ENCODE peak calls at places on chromosomes 13 and 19, in seven cellular contexts. C is GM23338; E is PC-9; K is CD8-positive, alpha-beta T cell; A is hepatocyte; D is dorsolateral prefrontal cortex; S is uterus. N is an unnamed sample.

GRCh38 chr13:67100723-67101122 is 129.4 kb downstream of the PCDH9 start:
- DNase-seq in C (peak), E (peak), K (no peak), A (peak), D (no peak), S (no peak), N (no peak)

GRCh38 chr13:109140054-109140776 is 510.8 kb downstream of the MYO16 start:
- DNase-seq in C (peak), E (no peak), K (no peak), A (no peak), D (no peak), S (no peak), N (peak)

GRCh38 chr19:15432629-15433518 is 14.1 kb upstream of the AKAP8L start:
- DNase-seq in C (peak), E (peak), K (peak), A (peak), D (peak), S (peak), N (peak)

GRCh38 chr19:24074720-24075119 is 12.3 kb upstream of the ZNF254 start:
- DNase-seq in C (no peak), E (no peak), K (no peak), A (no peak), D (no peak), S (no peak), N (peak)

GRCh38 chr19:14112809-14113385 is 4.7 kb downstream of the PRKACA start:
- DNase-seq in C (peak), E (no peak), K (no peak), A (no peak), D (no peak), S (no peak), N (no peak)

GRCh38 chr19:1862424-1863307 is 713 bp downstream of the KLF16 start:
- DNase-seq in C (peak), E (peak), K (no peak), A (peak), D (no peak), S (no peak), N (no peak)

GRCh38 chr19:19113040-19113541 is 25.2 kb downstream of the TMEM161A start:
- DNase-seq in C (peak), E (no peak), K (no peak), A (no peak), D (no peak), S (no peak), N (peak)

GRCh38 chr13:30805603-30806011 is 70.3 kb downstream of the ALOX5AP start:
- DNase-seq in C (peak), E (no peak), K (no peak), A (no peak), D (no peak), S (no peak), N (peak)

GRCh38 chr13:51520524-51520923 is 63.7 kb upstream of the WDFY2 start:
- DNase-seq in C (no peak), E (no peak), K (no peak), A (peak), D (peak), S (no peak), N (peak)

GRCh38 chr19:17908244-17908643 is 24.6 kb upstream of the CCDC124 start:
- DNase-seq in C (no peak), E (no peak), K (no peak), A (no peak), D (no peak), S (no peak), N (no peak)

GRCh38 chr19:7263521-7263920 is 30.7 kb downstream of the INSR start:
- DNase-seq in C (no peak), E (no peak), K (no peak), A (no peak), D (no peak), S (no peak), N (no peak)

GRCh38 chr19:35462476-35462953 is 14.5 kb downstream of the FFAR2 start:
- DNase-seq in C (no peak), E (no peak), K (peak), A (no peak), D (no peak), S (no peak), N (no peak)

GRCh38 chr13:79997244-79997643 is 343.7 kb downstream of the SPRY2 start:
- DNase-seq in C (no peak), E (no peak), K (no peak), A (no peak), D (peak), S (no peak), N (no peak)

GRCh38 chr13:34040863-34041262 is 222.9 kb downstream of the RFC3 start:
- DNase-seq in C (no peak), E (no peak), K (no peak), A (no peak), D (no peak), S (no peak), N (no peak)

GRCh38 chr13:101309014-101309619 is 107.2 kb downstream of the NALCN start:
- DNase-seq in C (no peak), E (peak), K (no peak), A (no peak), D (no peak), S (no peak), N (no peak)

GRCh38 chr13:112679932-112680677 is 9.7 kb upstream of the ATP11A start:
- DNase-seq in C (no peak), E (no peak), K (no peak), A (peak), D (no peak), S (no peak), N (no peak)
- H3K27ac ChIP-seq in C (no peak), E (no peak), K (no peak), A (no peak), D (no peak), S (no peak), N (no peak)

DNA sequence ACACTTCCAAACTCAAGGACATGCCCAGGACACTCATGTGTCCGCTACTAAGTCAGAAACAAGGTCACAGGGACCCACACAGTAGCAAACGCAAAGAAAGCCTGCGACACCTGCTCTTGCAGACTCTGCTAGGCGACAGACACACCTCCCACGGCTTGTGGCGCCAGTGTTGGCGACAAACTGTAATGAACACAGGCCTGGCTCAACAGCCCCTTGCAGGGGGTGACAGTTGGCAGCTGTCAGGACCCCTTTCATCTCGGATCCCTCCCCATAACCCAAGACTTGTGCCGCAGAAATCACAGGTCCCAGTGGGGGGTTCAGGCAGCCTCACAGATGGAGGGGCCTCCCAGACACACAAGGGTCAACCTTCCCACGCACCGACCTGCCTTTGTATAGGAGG is 364 bp downstream of the CKM start:
- DNase-seq in C (no peak), E (no peak), K (no peak), A (no peak), D (no peak), S (no peak), N (no peak)
- H3K27ac ChIP-seq in C (no peak), E (no peak), K (no peak), A (no peak), D (no peak), S (no peak), N (peak)

DNA sequence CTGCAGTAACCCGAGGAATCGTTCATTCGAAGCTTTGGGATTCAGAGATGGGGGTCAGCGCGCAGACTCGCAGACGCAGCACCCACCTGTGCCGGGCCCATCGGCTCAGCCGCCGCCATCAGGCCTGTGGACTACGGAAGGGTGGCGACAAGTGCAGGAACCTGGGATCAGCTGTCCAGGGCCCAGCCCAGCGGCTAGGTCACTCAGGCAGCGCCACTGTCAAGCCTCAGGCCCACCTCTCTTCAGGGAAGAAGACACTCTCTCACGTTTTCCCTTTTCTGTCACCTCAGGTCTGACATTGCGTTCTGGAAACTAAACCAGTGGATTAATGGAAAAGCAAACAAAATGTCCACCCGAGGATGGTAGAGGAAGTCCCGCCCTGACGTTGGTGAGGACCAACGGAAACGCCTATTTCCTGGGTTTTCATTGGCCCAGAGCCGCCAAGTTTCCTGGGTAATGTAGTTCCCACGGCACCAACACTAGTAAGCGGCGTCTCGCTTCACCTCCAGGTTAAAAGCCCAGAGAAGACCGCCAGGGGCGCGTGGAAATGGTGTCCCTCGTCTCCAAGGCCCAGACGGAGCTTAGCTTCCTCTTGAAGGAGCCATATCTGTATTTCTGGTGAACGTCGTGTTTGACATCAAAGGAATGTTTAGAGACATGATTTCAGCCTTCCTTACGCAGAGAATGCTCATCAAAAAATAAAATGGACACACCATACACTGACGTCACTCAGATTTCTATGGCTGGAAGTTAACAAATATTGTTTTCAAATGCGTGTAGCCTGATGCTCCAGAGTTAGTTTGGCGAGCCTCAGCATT is at the start of gene ZNF772:
- DNase-seq in C (peak), E (peak), K (peak), A (peak), D (peak), S (peak), N (peak)
- H3K27ac ChIP-seq in C (no peak), E (no peak), K (peak), A (peak), D (peak), S (peak), N (peak)

DNA sequence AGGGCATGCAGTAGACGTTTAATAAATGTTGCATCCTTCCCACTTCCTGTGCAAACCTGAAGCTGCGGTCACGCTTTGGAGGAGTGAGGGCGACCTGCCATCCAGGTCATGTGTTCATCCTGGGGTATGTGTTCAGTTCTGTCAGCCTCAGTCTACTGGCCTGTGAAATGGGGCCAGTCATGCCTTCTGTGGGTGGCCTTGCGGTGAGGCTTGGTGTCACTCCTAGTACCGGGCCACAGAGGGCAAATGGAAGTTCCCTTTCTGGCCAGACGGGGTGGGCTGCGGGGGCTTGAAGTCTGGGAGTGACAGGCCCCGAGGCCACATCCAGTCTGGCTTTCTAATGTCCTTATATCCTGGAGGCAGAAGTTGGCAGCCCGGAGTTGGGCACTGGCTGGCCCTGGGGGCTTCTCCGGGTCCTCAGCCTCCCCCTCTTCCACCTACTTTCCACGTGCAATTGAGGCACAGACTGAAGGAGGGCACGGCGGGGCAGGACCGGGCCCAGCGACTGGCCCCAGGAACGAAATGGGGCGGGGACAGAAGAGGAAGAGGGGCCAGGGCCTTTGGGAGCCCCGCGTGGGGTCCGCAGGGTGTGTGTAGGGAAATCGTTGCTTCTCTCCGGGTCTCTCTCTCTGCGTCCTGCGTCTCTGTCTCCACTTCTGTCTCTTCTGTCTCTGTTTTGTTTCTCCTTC is 11.1 kb downstream of the PDE4A start:
- DNase-seq in C (peak), E (no peak), K (no peak), A (no peak), D (no peak), S (no peak), N (peak)
- H3K27ac ChIP-seq in C (no peak), E (no peak), K (peak), A (no peak), D (no peak), S (peak), N (no peak)

GRCh38 chr19:4505570-4506448 is 12.5 kb downstream of the PLIN4 start:
- DNase-seq in C (no peak), E (no peak), K (no peak), A (no peak), D (no peak), S (no peak), N (no peak)
- H3K27ac ChIP-seq in C (no peak), E (no peak), K (no peak), A (no peak), D (no peak), S (no peak), N (no peak)

N was measured in cardiac muscle cell.